ENCODE peak calls at places on chromosomes 16 and 17, in four cellular contexts. One of them, this sample, is unnamed.

GRCh38 chr16:68090109-68090508 is 4.9 kb downstream of the NFATC3 start:
- DNase-seq in fibroblast of lung: no peak
- DNase-seq in endothelial cell: no peak
- DNase-seq in coronary artery: no peak
- DNase-seq in this sample: no peak

GRCh38 chr16:66070140-66070887 is 296.2 kb upstream of the CDH5 start:
- DNase-seq in coronary artery: no peak
- DNase-seq in fibroblast of lung: peak
- DNase-seq in endothelial cell: no peak
- DNase-seq in this sample: no peak

GRCh38 chr17:17139972-17140589 is 66.1 kb downstream of the PLD6 start:
- DNase-seq in endothelial cell: no peak
- DNase-seq in coronary artery: no peak
- DNase-seq in fibroblast of lung: peak
- DNase-seq in this sample: no peak

GRCh38 chr16:23124315-23124714 is 24.9 kb downstream of the USP31 start:
- DNase-seq in endothelial cell: no peak
- DNase-seq in coronary artery: no peak
- DNase-seq in fibroblast of lung: peak
- DNase-seq in this sample: no peak

GRCh38 chr17:9402590-9403199 is 172.9 kb downstream of the STX8 start:
- DNase-seq in coronary artery: no peak
- DNase-seq in fibroblast of lung: no peak
- DNase-seq in endothelial cell: peak
- DNase-seq in this sample: no peak

GRCh38 chr16:4435668-4436067 is 10.0 kb downstream of the DNAJA3 start:
- DNase-seq in fibroblast of lung: peak
- DNase-seq in endothelial cell: no peak
- DNase-seq in coronary artery: no peak
- DNase-seq in this sample: no peak

GRCh38 chr17:72237223-72237622 is 116.4 kb downstream of the SOX9 start:
- DNase-seq in endothelial cell: no peak
- DNase-seq in fibroblast of lung: no peak
- DNase-seq in coronary artery: no peak
- DNase-seq in this sample: no peak

GRCh38 chr17:80833952-80834895 is 157.4 kb upstream of the CHMP6 start:
- DNase-seq in fibroblast of lung: peak
- DNase-seq in coronary artery: no peak
- DNase-seq in endothelial cell: no peak
- DNase-seq in this sample: no peak

GRCh38 chr16:48503779-48504178 is 106.2 kb downstream of the N4BP1 start:
- DNase-seq in endothelial cell: no peak
- DNase-seq in fibroblast of lung: peak
- DNase-seq in coronary artery: no peak
- DNase-seq in this sample: no peak

GRCh38 chr16:74734361-74735161 is 33.9 kb upstream of the MLKL start:
- DNase-seq in endothelial cell: no peak
- DNase-seq in fibroblast of lung: no peak
- DNase-seq in coronary artery: no peak
- DNase-seq in this sample: no peak

GRCh38 chr16:11848842-11849241 is 2.5 kb downstream of the RSL1D1 start:
- DNase-seq in endothelial cell: no peak
- DNase-seq in coronary artery: no peak
- DNase-seq in fibroblast of lung: peak
- DNase-seq in this sample: no peak

GRCh38 chr17:539766-540165 is 174.9 kb downstream of the VPS53 start:
- DNase-seq in endothelial cell: no peak
- DNase-seq in coronary artery: no peak
- DNase-seq in fibroblast of lung: no peak
- DNase-seq in this sample: no peak

GRCh38 chr16:68319185-68319908 is 8.5 kb downstream of the PRMT7 start:
- DNase-seq in coronary artery: no peak
- DNase-seq in endothelial cell: no peak
- DNase-seq in fibroblast of lung: no peak
- DNase-seq in this sample: no peak

GRCh38 chr17:82095777-82096708 is 2.0 kb downstream of the FASN start:
- DNase-seq in coronary artery: no peak
- DNase-seq in fibroblast of lung: no peak
- DNase-seq in endothelial cell: no peak
- DNase-seq in this sample: no peak

DNA sequence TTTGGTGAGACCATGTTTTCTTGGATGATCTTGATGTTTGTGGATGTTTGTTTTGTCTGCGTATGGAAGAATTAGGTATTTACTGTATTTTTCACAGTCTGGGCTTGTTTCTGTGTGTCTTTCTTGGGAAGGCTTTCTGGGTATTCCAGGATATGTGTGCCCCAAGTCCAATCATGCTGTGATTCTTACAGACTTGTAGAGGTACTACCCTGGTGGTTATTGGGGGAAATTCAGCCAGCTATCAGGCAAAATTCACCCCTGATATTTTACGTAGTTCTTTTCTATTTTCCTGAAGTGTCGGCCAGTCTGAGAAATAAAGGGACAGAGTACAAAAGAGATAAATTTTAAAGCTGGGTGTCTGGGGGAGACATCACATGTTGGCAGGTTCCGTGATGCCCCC is 33.4 kb upstream of the ARL4D start:
- DNase-seq in endothelial cell: no peak
- DNase-seq in coronary artery: no peak
- DNase-seq in fibroblast of lung: no peak
- DNase-seq in this sample: no peak
- TF ChIP-seq CTCF in endothelial cell: peak
- TF ChIP-seq CTCF in coronary artery: no peak
- TF ChIP-seq CTCF in fibroblast of lung: no peak
- TF ChIP-seq CTCF in this sample: no peak

GRCh38 chr16:70430667-70431536 is 8.0 kb downstream of the ST3GAL2 start:
- DNase-seq in fibroblast of lung: no peak
- DNase-seq in coronary artery: no peak
- DNase-seq in endothelial cell: peak
- DNase-seq in this sample: peak
- TF ChIP-seq CTCF in fibroblast of lung: no peak
- TF ChIP-seq CTCF in coronary artery: no peak
- TF ChIP-seq CTCF in endothelial cell: no peak
- TF ChIP-seq CTCF in this sample: no peak

DNA sequence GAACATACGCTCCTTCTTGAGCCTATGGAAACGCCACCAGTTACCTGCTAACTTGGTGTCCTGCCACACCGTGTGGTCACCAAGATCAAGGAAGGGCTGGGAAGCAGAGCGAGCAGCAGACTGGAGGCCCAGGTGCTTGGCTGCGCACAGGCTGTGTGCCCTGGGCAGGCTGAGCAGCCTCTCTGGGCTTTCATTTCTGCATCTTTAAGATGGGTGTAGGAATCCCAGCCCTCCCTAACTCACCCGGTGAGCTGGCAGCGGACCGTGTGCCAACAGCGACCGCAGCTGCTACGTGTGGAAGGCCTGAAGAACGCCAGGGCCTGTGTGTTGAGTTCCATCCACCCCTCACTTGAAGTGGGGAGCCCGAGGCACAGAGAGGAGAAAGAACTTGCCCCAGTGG is 80.0 kb downstream of the IRF8 start:
- DNase-seq in fibroblast of lung: no peak
- DNase-seq in endothelial cell: no peak
- DNase-seq in coronary artery: no peak
- DNase-seq in this sample: no peak
- TF ChIP-seq CTCF in fibroblast of lung: no peak
- TF ChIP-seq CTCF in endothelial cell: no peak
- TF ChIP-seq CTCF in coronary artery: no peak
- TF ChIP-seq CTCF in this sample: no peak

GRCh38 chr17:56630202-56630601 is 36.7 kb downstream of the NOG start:
- DNase-seq in endothelial cell: no peak
- DNase-seq in fibroblast of lung: no peak
- DNase-seq in coronary artery: no peak
- DNase-seq in this sample: no peak

GRCh38 chr17:56633681-56634080 is 40.2 kb downstream of the NOG start:
- DNase-seq in fibroblast of lung: no peak
- DNase-seq in coronary artery: no peak
- DNase-seq in endothelial cell: no peak
- DNase-seq in this sample: no peak

GRCh38 chr17:56624315-56624714 is 30.8 kb downstream of the NOG start:
- DNase-seq in fibroblast of lung: no peak
- DNase-seq in coronary artery: no peak
- DNase-seq in endothelial cell: no peak
- DNase-seq in this sample: no peak

GRCh38 chr17:56624947-56625346 is 31.4 kb downstream of the NOG start:
- DNase-seq in endothelial cell: no peak
- DNase-seq in coronary artery: no peak
- DNase-seq in fibroblast of lung: no peak
- DNase-seq in this sample: no peak

DNA sequence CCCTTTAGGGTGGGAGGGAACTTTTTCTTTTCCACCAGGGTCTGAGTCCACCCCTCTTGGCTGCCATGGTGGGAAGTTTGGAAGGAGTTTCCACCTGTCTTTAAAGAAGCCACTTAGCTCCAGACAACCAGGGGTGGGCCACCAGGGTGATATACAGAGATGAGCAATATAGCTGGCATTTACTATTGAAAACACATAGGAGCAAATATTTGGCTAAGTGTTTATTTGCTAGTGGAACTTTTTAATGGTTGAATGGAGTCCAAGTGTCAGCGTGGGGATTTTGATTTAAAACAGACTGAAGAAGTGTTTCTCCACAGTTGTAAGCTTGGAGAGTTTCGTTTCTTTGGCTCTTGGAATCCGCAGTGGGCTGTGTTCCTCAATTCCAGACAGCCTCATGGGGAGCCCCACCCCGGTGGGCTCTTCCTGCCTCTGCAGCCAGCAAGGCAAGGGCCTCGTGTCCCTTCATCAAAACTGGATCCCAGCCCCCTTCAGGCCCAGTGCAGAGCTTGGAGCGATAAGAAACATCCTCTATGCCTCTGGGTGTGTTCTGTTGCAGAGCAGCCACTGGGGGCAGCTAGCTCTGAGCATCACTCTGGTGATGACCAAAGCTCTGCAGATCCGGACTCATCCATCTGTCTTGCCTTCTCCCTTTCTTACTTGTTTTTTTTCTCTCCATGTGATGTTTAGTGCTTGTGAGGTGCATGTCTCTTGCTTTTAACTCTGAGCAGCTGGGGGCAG is 36.1 kb downstream of the NOG start:
- DNase-seq in endothelial cell: peak
- DNase-seq in coronary artery: no peak
- DNase-seq in fibroblast of lung: peak
- DNase-seq in this sample: no peak
- TF ChIP-seq CTCF in endothelial cell: no peak
- TF ChIP-seq CTCF in coronary artery: no peak
- TF ChIP-seq CTCF in fibroblast of lung: peak
- TF ChIP-seq CTCF in this sample: no peak